ENCODE peak calls at places on chromosomes 7 and 10, in nine cellular contexts. C, F, N, Q, H, Y, V, P and X are unnamed samples.

GRCh38 chr10:64130152-64130551 is 609.0 kb downstream of the REEP3 start:
- DNase-seq in F (no peak), H (no peak), P (no peak), V (no peak), Q (no peak), C (no peak), Y (no peak), N (no peak), X (no peak)

GRCh38 chr7:139531094-139531493 is 7.6 kb downstream of the CLEC2L start:
- DNase-seq in C (no peak), H (no peak), N (no peak), V (no peak), F (no peak), Q (no peak), Y (no peak), P (no peak), X (no peak)

GRCh38 chr10:114876602-114877300 is 55.2 kb downstream of the FHIP2A start:
- DNase-seq in P (no peak), C (peak), V (peak), Y (peak), N (no peak), F (no peak), H (peak), Q (peak), X (no peak)

GRCh38 chr7:63070696-63071095 is 928.0 kb upstream of the ZNF722 start:
- DNase-seq in N (no peak), Y (no peak), H (no peak), C (no peak), P (no peak), V (no peak), F (no peak), Q (no peak), X (no peak)

GRCh38 chr7:2719007-2719406 is 31.0 kb downstream of the AMZ1 start:
- DNase-seq in V (no peak), C (no peak), N (no peak), Y (no peak), P (no peak), F (no peak), Q (no peak), H (peak), X (no peak)

GRCh38 chr7:112266595-112267270 is 60.2 kb downstream of the ZNF277 start:
- DNase-seq in N (no peak), C (no peak), Y (peak), F (no peak), Q (peak), V (no peak), P (no peak), H (no peak), X (no peak)

GRCh38 chr10:18005445-18005780 is 53.7 kb downstream of the SLC39A12 start:
- DNase-seq in V (no peak), H (no peak), Y (no peak), C (no peak), N (no peak), P (no peak), Q (no peak), F (no peak), X (no peak)

GRCh38 chr10:59805043-59805442 is 51.8 kb upstream of the MRLN start:
- DNase-seq in Q (no peak), P (no peak), H (peak), V (peak), F (no peak), Y (peak), C (no peak), N (no peak), X (no peak)

GRCh38 chr10:49208996-49209395 is 20.8 kb upstream of the TMEM273 start:
- DNase-seq in Q (no peak), H (no peak), P (no peak), N (no peak), V (no peak), C (no peak), Y (no peak), F (no peak), X (no peak)

GRCh38 chr10:29454250-29454649 is 165.4 kb downstream of the LYZL1 start:
- DNase-seq in Y (no peak), N (no peak), Q (no peak), P (no peak), C (no peak), H (no peak), V (no peak), F (no peak), X (no peak)

GRCh38 chr10:117237401-117237991 is 3.4 kb upstream of the SLC18A2 start:
- DNase-seq in P (no peak), Y (no peak), V (no peak), F (no peak), N (no peak), C (no peak), Q (no peak), H (no peak), X (no peak)

GRCh38 chr7:129925416-129926002 is 27.3 kb downstream of the UBE2H start:
- DNase-seq in N (no peak), H (no peak), P (peak), F (no peak), V (no peak), Y (peak), C (peak), Q (peak), X (peak)
- H3K4me3 ChIP-seq in N (no peak), H (no peak), P (no peak), F (no peak), V (no peak), Y (no peak), C (no peak), Q (no peak), X (no peak)

DNA sequence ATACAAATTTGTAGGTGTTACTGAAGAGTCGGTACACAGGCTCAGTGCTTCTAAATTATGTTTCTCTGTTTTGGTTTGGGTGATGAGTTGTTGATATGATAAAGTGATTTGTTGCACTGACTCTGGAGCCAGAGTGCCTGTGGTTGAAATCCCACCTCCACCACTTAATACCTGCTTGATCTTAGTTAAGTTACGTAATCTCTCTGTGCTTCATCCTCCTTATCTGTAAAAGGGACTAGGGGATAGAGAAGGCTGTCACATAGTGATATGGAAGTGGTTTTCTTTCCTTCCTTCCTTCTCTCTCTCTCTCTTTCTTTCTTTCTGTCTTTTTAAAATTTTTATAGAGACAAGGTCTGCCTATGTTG is 664 bp upstream of the HPS6 start:
- DNase-seq in H (no peak), Q (no peak), C (no peak), Y (no peak), F (no peak), P (no peak), V (no peak), N (no peak), X (no peak)
- H3K4me3 ChIP-seq in H (no peak), Q (peak), C (peak), Y (no peak), F (peak), P (peak), V (peak), N (no peak), X (peak)

GRCh38 chr10:103413540-103413939 is 17.1 kb downstream of the PDCD11 start:
- DNase-seq in Q (no peak), V (no peak), F (no peak), H (no peak), Y (no peak), C (no peak), P (no peak), N (no peak), X (no peak)

GRCh38 chr10:103415581-103415980 is 19.2 kb downstream of the PDCD11 start:
- DNase-seq in C (no peak), F (no peak), P (no peak), N (no peak), Q (no peak), H (no peak), Y (no peak), V (no peak), X (no peak)

GRCh38 chr10:103416436-103417147 is 20.2 kb downstream of the PDCD11 start:
- DNase-seq in Y (peak), V (no peak), N (no peak), Q (peak), P (no peak), C (peak), F (peak), H (peak), X (peak)

GRCh38 chr10:103417601-103418000 is 21.2 kb downstream of the PDCD11 start:
- DNase-seq in Y (no peak), F (no peak), N (no peak), V (no peak), Q (no peak), P (no peak), H (no peak), C (no peak), X (no peak)
- H3K4me3 ChIP-seq in Y (no peak), F (no peak), N (no peak), V (no peak), Q (no peak), P (no peak), H (no peak), C (no peak), X (no peak)

DNA sequence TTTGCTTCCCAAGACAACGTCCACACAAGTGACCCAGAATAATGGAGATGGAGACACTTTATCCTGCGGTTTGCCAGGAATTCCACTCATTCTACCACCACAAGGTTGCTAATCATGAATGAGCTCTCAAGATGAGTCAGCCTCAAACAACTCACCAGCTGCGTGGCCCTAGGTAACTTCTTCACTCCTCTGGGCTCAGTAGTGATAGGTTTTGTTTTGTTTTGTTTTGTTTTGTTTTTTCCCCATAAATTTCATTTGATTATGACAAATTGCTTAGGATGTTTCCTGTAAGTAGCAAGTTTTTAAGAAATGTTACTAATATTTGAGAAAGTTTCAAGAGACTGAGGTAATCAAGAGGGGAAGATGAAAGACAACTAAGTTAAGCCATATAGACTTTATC is 286.8 kb downstream of the PARD3 start:
- DNase-seq in V (no peak), Y (peak), Q (peak), C (no peak), H (no peak), P (peak), N (peak), F (peak), X (peak)
- H3K4me3 ChIP-seq in V (no peak), Y (no peak), Q (no peak), C (no peak), H (no peak), P (no peak), N (no peak), F (no peak), X (no peak)